ENCODE peak calls at places on chromosomes 12 and 14, in six cellular contexts. W is ovary, B is A549, Y is heart left ventricle, A is uterus, T is tibial nerve. E is an unnamed sample.

GRCh38 chr14:93013368-93013719 is 90.4 kb downstream of the CHGA start:
- DNase-seq in Y (no peak), B (no peak), T (no peak), W (no peak), A (no peak), E (no peak)

GRCh38 chr14:35988972-35989690 is 163.0 kb downstream of the BRMS1L start:
- DNase-seq in W (no peak), A (no peak), T (no peak), B (no peak), Y (no peak), E (no peak)

GRCh38 chr14:47040490-47040889 is 388.9 kb upstream of the RPL10L start:
- DNase-seq in B (no peak), A (no peak), W (no peak), Y (no peak), T (no peak), E (no peak)

GRCh38 chr12:94640134-94640928 is 10.0 kb downstream of the TMCC3 start:
- DNase-seq in A (no peak), T (no peak), W (no peak), B (no peak), Y (no peak), E (no peak)

GRCh38 chr14:104968153-104968527 is 10.0 kb downstream of the AHNAK2 start:
- DNase-seq in Y (peak; percentile 82), W (peak; percentile 83), B (peak; percentile 47), A (peak; percentile 89), T (peak; percentile 69), E (no peak)

GRCh38 chr12:82757059-82757458 is 70.4 kb downstream of the TMTC2 start:
- DNase-seq in T (no peak), B (no peak), Y (no peak), A (no peak), W (no peak), E (no peak)

GRCh38 chr14:88384653-88385205 is 728 bp upstream of the SPATA7 start:
- DNase-seq in B (no peak), A (peak; percentile 36), T (no peak), Y (no peak), W (peak; percentile 41), E (no peak)

GRCh38 chr14:34722723-34723545 is 8.5 kb upstream of the CFL2 start:
- DNase-seq in Y (no peak), B (peak; percentile 84), A (peak; percentile 59), T (peak; percentile 21), W (peak; percentile 63), E (peak; percentile 60)

GRCh38 chr12:69685810-69686209 is 13.3 kb downstream of the BEST3 start:
- DNase-seq in A (no peak), Y (no peak), B (no peak), T (no peak), W (no peak), E (no peak)

GRCh38 chr12:100208834-100209233 is 8.2 kb downstream of the ACTR6 start:
- DNase-seq in W (no peak), B (no peak), T (no peak), A (no peak), Y (no peak), E (no peak)

GRCh38 chr14:87457727-87458126 is 535.3 kb downstream of the GALC start:
- DNase-seq in W (no peak), A (no peak), B (no peak), Y (no peak), T (no peak), E (no peak)

GRCh38 chr12:57268264-57268663 is 17.3 kb upstream of the STAC3 start:
- DNase-seq in B (no peak), W (no peak), T (no peak), Y (no peak), A (no peak), E (no peak)

GRCh38 chr14:72010474-72010873 is 78.2 kb downstream of the RGS6 start:
- DNase-seq in Y (no peak), A (no peak), T (no peak), B (no peak), W (no peak), E (no peak)
- H3K4me1 ChIP-seq in Y (peaks cover 4% of the 10 kb centered on the region), A (no peaks in the 10 kb centered on the region), T (peaks cover 3% of the 10 kb centered on the region), B (no peaks in the 10 kb centered on the region), W (no peaks in the 10 kb centered on the region), E (no peaks in the 10 kb centered on the region)

GRCh38 chr14:102079700-102079979 is 7.2 kb downstream of the HSP90AA1 start:
- DNase-seq in B (no peak), W (no peak), T (no peak), Y (no peak), A (no peak), E (no peak)

GRCh38 chr14:102078840-102079699 is 7.8 kb downstream of the HSP90AA1 start:
- DNase-seq in Y (no peak), W (no peak), B (no peak), A (no peak), T (no peak), E (no peak)

GRCh38 chr14:102078344-102078743 is 8.5 kb downstream of the HSP90AA1 start:
- DNase-seq in T (no peak), A (no peak), W (no peak), Y (no peak), B (no peak), E (no peak)

GRCh38 chr14:102075155-102075554 is 11.7 kb downstream of the HSP90AA1 start:
- DNase-seq in T (no peak), A (no peak), W (no peak), Y (no peak), B (no peak), E (no peak)

DNA sequence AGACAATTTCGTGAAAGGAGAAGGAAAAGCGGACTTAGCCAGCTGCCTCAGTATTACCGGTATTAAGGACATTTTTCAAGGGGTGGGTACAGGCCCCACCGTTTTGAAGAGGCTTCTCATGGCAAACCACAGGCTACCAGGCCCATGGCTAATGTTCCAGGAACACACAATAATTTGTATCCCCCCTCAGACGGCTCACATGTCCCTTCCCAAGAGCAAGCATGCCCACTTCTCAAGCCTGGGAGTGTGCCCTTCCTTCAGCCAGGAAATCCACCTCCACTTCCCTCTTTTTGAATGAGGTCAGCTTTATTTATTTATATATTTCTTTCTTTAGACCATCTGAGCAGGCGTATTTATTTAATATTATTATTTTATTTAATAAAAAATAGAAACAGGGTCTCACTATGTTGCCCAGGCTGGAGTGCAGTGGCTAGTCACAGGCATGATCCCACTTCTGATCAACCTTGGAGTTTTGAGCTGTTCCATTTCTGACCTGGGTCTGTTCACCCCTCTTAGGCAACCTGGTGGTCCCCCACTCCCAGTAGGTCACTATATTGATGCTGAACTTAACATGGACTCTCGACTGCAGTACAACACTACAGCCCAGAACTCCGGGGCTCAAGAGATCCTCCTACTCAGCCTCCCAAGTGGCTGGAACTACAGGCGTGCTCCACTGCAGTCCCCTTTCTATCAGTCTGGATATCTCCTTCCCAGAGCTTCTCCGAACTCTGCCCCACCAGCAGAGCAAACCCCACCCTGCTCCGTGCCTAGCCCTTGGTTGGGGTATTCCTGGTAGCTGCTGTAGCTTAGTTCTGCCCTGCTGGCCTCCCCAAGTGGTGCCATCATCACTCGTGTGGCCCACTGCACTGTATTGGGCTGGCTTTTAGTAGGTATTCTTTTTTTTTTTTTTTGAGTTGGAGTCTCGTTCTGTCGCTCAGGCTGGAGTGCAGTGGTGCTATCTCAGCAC is 9.8 kb downstream of the HSP90AA1 start:
- DNase-seq in B (no peak), T (no peak), Y (no peak), W (no peak), A (no peak), E (no peak)
- TF ChIP-seq POLR2A in B (peak; percentile 29), T (no peak), Y (no peak), W (no peak), A (no peak), E (no peak)

DNA sequence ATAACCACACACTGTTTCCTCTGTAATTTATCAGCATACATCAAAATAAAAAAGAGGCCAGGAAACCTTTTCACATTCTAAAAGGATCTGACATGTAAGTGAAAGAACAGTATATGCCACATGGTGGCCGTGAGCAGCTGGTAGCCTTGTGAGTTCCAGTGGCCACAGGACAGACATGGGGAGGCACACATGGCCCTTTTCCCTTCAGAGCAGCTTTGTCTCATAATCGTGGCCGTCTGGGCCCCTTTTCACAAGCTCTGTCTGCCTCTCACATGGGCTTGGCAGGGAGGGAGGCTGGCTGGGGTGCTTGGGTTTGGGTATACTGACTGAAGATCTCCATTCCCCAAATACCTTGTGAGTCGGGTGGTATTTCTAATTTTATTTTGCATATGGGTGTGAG is 1.5 kb upstream of the ZDHHC22 start:
- DNase-seq in Y (no peak), B (no peak), A (no peak), W (no peak), T (no peak), E (no peak)
- H3K4me1 ChIP-seq in Y (peaks cover 10% of the 10 kb centered on the region), B (peaks cover 9% of the 10 kb centered on the region), A (peaks cover 14% of the 10 kb centered on the region), W (peaks cover 4% of the 10 kb centered on the region), T (peaks cover 30% of the 10 kb centered on the region), E (peaks cover 16% of the 10 kb centered on the region)

GRCh38 chr14:68816183-68816942 is 23.5 kb upstream of the ZFP36L1 start:
- DNase-seq in W (peak; percentile 92), A (peak; percentile 89), T (peak; percentile 82), B (peak; percentile 93), Y (peak; percentile 92), E (peak; percentile 90)
- TF ChIP-seq POLR2A in W (peak; percentile 63), A (peak; percentile 36), T (peak; percentile 62), B (peak; percentile 48), Y (peak; percentile 51), E (peak; percentile 53)

GRCh38 chr12:54386781-54387467 is 2.4 kb upstream of the ZNF385A start:
- DNase-seq in A (no peak), T (no peak), B (no peak), W (no peak), Y (no peak), E (no peak)
- H3K4me1 ChIP-seq in A (no peaks in the 10 kb centered on the region), T (peaks cover 30% of the 10 kb centered on the region), B (peaks cover 35% of the 10 kb centered on the region), W (peaks cover 10% of the 10 kb centered on the region), Y (no peaks in the 10 kb centered on the region), E (peaks cover 9% of the 10 kb centered on the region)

GRCh38 chr12:122981036-122981471 is 573 bp downstream of the ARL6IP4 start:
- DNase-seq in A (no peak), B (no peak), Y (no peak), W (no peak), T (no peak), E (peak; percentile 50)

GRCh38 chr12:122981587-122982493 is 1.4 kb downstream of the ARL6IP4 start:
- DNase-seq in B (no peak), T (no peak), A (no peak), W (no peak), Y (no peak), E (peak; percentile 25)

GRCh38 chr12:122979001-122979907 is 1.2 kb upstream of the ARL6IP4 start:
- DNase-seq in T (no peak), B (no peak), W (no peak), Y (no peak), A (no peak), E (no peak)

GRCh38 chr12:122979908-122980191 is 631 bp upstream of the ARL6IP4 start:
- DNase-seq in A (no peak), B (no peak), T (no peak), Y (no peak), W (no peak), E (no peak)

DNA sequence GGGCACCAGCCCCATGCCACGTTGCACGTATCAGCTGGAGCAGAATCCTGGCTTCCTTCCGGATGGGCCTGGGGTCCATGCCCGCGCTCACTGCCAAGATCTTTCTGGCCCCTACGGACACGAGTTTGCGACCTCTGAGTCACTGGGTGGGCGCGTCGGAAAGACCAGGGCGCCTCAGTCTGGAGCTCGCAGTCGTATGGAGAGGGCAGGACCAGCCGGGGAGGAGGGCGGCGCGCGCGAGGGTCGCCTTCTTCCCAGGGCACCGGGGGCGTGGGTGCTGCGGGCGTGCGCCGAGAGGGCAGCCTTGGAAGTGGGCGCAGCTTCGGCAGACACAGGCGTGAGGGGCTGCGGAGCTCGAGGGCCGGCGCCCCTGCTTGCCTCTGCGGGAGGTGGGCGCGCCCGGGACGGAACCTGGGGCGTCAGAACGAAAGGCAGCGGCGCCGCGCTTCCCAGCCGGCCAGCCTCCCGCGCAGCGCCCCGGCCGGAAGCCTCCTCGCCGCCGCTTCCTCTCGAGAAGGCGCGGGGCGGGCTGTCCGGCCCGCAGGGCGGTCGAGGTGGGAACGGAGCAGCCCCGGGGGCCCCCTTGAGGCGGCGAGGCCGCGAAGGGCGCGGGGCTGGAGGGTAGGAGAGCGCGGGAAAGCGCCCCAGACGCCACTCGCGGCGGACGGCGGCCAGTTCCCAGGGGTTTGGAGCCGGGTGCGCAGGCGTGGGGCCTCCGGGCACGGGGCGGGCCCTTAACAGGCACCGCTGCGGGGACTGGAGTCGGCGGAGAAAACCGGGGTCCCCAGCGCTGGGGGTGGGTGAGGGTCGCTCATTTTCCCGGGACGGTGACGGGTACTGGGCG is at the start of gene ARL6IP4:
- DNase-seq in A (no peak), Y (peak; percentile 73), B (peak; percentile 76), T (peak; percentile 31), W (peak; percentile 63), E (no peak)
- TF ChIP-seq POLR2A in A (peak; percentile 82), Y (peak; percentile 75), B (peak; percentile 39), T (peak; percentile 86), W (peak; percentile 80), E (peak; percentile 69)

E was measured in adrenal gland.